ENCODE peak calls at places on chromosomes 1 and 21, in ten cellular contexts. Q is fibroblast of lung; S is tibial artery; W is lower lobe of right lung; C is cardiac fibroblast; K is GM10248; M is CD8-positive, alpha-beta T cell; B is body of pancreas; A is endothelial cell; V is IMR-90. F is an unnamed sample.

GRCh38 chr1:170375082-170375733 is 156.8 kb upstream of the GORAB start:
- DNase-seq in M (no peak), A (no peak), W (no peak), C (no peak), S (no peak), K (no peak), Q (peak; percentile 18), V (peak; percentile 63), B (no peak), F (no peak)

GRCh38 chr1:26786437-26787380 is 1.0 kb upstream of the PIGV start:
- DNase-seq in C (peak; percentile 91), V (peak; percentile 86), M (no peak), W (peak; percentile 66), B (peak; percentile 59), K (peak; percentile 65), Q (peak; percentile 86), S (peak; percentile 90), A (peak; percentile 46), F (peak; percentile 84)

GRCh38 chr1:228471762-228472398 is 15.3 kb upstream of the RNF187 start:
- DNase-seq in S (no peak), C (peak; percentile 59), V (peak; percentile 44), W (no peak), B (peak; percentile 30), Q (peak; percentile 64), M (no peak), A (no peak), K (peak; percentile 61), F (peak; percentile 21)

GRCh38 chr1:102970496-102971078 is 137.7 kb downstream of the COL11A1 start:
- DNase-seq in A (peak; percentile 24), B (peak; percentile 4), C (peak; percentile 84), W (no peak), M (no peak), Q (peak; percentile 78), V (peak; percentile 75), S (no peak), K (peak; percentile 44), F (peak; percentile 51)

GRCh38 chr1:84145051-84145450 is 980 bp downstream of the PRKACB start:
- DNase-seq in V (peak; percentile 23), M (no peak), W (no peak), K (no peak), S (no peak), B (no peak), C (no peak), Q (no peak), A (no peak), F (no peak)

GRCh38 chr1:56171670-56172069 is 407.7 kb downstream of the PLPP3 start:
- DNase-seq in B (no peak), K (no peak), S (no peak), C (no peak), A (no peak), M (no peak), V (no peak), Q (no peak), W (no peak), F (no peak)

GRCh38 chr1:196148367-196148970 is 459.8 kb downstream of the KCNT2 start:
- DNase-seq in K (peak; percentile 20), W (no peak), B (no peak), C (peak; percentile 70), S (no peak), Q (peak; percentile 73), M (no peak), A (no peak), V (peak; percentile 57), F (peak; percentile 47)

GRCh38 chr21:37546949-37547614 is 180.5 kb downstream of the DYRK1A start:
- DNase-seq in A (no peak), K (no peak), S (no peak), W (no peak), M (no peak), V (no peak), B (no peak), Q (no peak), C (no peak), F (no peak)

GRCh38 chr1:116261227-116261626 is 111.8 kb upstream of the ATP1A1 start:
- DNase-seq in B (no peak), Q (no peak), S (no peak), W (no peak), C (peak; percentile 31), K (no peak), M (no peak), A (no peak), V (no peak), F (no peak)

GRCh38 chr21:38716942-38717341 is 88.8 kb upstream of the ETS2 start:
- DNase-seq in A (no peak), Q (no peak), K (no peak), W (no peak), S (no peak), B (no peak), C (no peak), M (no peak), V (peak; percentile 12), F (peak; percentile 12)

GRCh38 chr1:177174921-177175634 is 4.3 kb downstream of the BRINP2 start:
- DNase-seq in B (no peak), M (no peak), C (no peak), Q (no peak), S (no peak), W (no peak), A (no peak), V (no peak), K (no peak), F (no peak)

GRCh38 chr1:209567788-209568187 is 15.7 kb upstream of the CAMK1G start:
- DNase-seq in M (no peak), W (no peak), S (no peak), C (peak; percentile 68), V (peak; percentile 43), K (no peak), B (no peak), Q (peak; percentile 66), A (no peak), F (peak; percentile 91)

DNA sequence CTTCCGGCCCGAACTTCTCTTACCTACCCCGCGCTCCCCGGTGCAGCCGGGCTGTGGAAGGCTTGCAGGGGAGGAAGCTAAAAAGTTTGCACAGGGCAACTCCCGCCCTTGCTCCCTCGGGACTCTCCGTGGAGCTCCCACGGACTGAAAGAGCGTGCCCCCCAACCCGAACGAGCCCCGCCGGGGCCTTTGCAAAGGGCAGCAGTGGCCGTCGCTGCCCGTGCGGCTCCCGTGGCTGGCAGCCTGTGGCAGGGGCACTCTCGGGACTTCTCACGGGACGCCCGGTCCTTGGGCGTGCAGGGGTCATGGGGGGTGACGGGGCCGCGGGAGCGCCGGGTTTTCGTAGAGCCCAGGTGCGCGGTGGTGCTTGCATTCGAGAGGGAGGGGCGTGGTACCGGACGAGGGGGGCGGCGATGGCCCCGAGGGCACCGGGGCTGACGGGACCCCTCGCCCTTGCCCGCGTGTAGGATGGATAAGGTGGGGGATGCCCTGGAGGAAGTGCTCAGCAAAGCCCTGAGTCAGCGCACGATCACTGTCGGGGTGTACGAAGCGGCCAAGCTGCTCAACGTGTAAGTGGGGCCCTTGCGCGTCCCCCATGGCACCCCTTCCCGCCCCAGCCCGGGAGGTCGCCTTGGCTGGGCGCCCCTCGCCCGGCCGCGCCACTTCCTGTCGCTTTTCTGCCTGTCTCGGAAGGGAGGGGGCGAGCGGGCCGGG is 714 bp downstream of the GADD45A start:
- DNase-seq in M (peak; percentile 42), A (peak; percentile 30), S (peak; percentile 80), Q (no peak), K (peak; percentile 44), B (peak; percentile 63), C (peak; percentile 51), W (peak; percentile 75), V (no peak), F (no peak)
- TF ChIP-seq CTCF in M (no peak), A (no peak), S (no peak), Q (no peak), K (no peak), B (no peak), C (no peak), W (no peak), V (no peak), F (no peak)

GRCh38 chr1:150213170-150214098 is 22.5 kb downstream of the ANP32E start:
- DNase-seq in C (peak; percentile 96), V (peak; percentile 84), A (peak; percentile 88), Q (peak; percentile 95), W (peak; percentile 98), K (peak; percentile 94), M (peak; percentile 85), B (peak; percentile 97), S (peak; percentile 97), F (no peak)
- TF ChIP-seq CTCF in C (peak; percentile 22), V (peak; percentile 28), A (no peak), Q (peak; percentile 36), W (peak; percentile 37), K (peak; percentile 49), M (peak; percentile 54), B (peak; percentile 41), S (no peak), F (no peak)

DNA sequence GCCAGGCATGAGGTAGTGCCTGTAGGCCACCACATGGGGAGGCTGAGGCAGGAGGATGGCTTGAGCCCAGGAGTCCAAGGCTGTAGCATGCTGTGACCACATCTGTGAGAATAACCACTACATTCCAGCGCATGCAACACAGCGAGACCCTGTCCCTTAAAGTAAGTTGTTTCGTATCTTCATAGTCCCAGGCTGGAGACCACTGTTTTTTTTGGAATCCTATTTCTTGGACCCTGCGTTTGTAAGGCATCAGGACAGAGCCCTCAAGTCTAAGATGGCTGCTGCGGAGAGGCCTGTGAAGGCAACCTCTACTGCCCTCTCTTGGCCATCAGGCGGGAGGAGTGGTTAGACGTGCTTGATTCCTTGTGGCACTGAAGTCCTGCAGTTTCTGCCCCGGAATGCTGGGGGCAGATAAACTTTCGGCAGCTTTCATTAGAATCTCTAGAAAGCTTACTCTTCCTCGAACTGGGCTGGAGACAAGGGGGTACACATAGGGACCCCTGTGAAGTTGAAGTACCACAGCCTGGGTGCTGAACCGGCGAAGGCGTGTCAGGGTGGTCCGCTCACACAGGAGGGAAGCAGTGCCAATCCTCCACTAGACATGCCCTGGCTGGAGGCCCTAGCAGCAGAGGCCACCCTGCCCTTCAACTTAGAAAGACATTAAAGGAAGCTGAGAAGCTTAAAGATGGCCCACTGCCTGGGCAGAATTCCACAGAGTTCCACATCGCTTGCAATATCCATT is 36.6 kb downstream of the RABIF start:
- DNase-seq in W (no peak), V (peak; percentile 69), M (no peak), S (no peak), B (peak; percentile 51), C (peak; percentile 80), K (peak; percentile 66), A (peak; percentile 67), Q (peak; percentile 51), F (peak; percentile 52)
- TF ChIP-seq CTCF in W (peak; percentile 48), V (peak; percentile 69), M (peak; percentile 45), S (no peak), B (peak; percentile 44), C (peak; percentile 64), K (peak; percentile 79), A (peak; percentile 58), Q (peak; percentile 36), F (peak; percentile 73)

GRCh38 chr1:179384027-179384426 is 18.3 kb downstream of the AXDND1 start:
- DNase-seq in M (no peak), Q (no peak), K (no peak), C (no peak), S (no peak), W (no peak), V (no peak), B (no peak), A (no peak), F (no peak)
- TF ChIP-seq CTCF in M (no peak), Q (no peak), K (no peak), C (no peak), S (no peak), W (no peak), V (no peak), B (no peak), A (no peak), F (no peak)

F was measured in HFFc6.